ENCODE peak calls at places on chromosome 12, in seven cellular contexts. One of them, this sample, is unnamed. For H3K4me1, the result is how much of the 10 kb centered on the place peaks cover.

GRCh38 chr12:68530965-68531364 is 79.7 kb upstream of the RAP1B start:
- DNase-seq in fibroblast of lung: peak
- DNase-seq in A549: peak
- DNase-seq in mammary epithelial cell: no peak
- DNase-seq in CD8-positive, alpha-beta T cell: no peak
- DNase-seq in psoas muscle: no peak
- DNase-seq in body of pancreas: no peak
- DNase-seq in this sample: no peak

GRCh38 chr12:62210422-62210821 is 49.8 kb upstream of the USP15 start:
- DNase-seq in fibroblast of lung: peak
- DNase-seq in A549: peak
- DNase-seq in mammary epithelial cell: no peak
- DNase-seq in CD8-positive, alpha-beta T cell: peak
- DNase-seq in psoas muscle: peak
- DNase-seq in body of pancreas: peak
- DNase-seq in this sample: peak

GRCh38 chr12:5921027-5921909 is 23.8 kb downstream of the ANO2 start:
- DNase-seq in fibroblast of lung: no peak
- DNase-seq in A549: no peak
- DNase-seq in mammary epithelial cell: no peak
- DNase-seq in CD8-positive, alpha-beta T cell: no peak
- DNase-seq in psoas muscle: no peak
- DNase-seq in body of pancreas: no peak
- DNase-seq in this sample: no peak

GRCh38 chr12:74111688-74112360 is 425.8 kb upstream of the ATXN7L3B start:
- DNase-seq in fibroblast of lung: peak
- DNase-seq in A549: peak
- DNase-seq in mammary epithelial cell: peak
- DNase-seq in CD8-positive, alpha-beta T cell: no peak
- DNase-seq in psoas muscle: no peak
- DNase-seq in body of pancreas: no peak
- DNase-seq in this sample: no peak

GRCh38 chr12:87323369-87323768 is 705.8 kb downstream of the C12orf50 start:
- DNase-seq in fibroblast of lung: peak
- DNase-seq in A549: no peak
- DNase-seq in mammary epithelial cell: peak
- DNase-seq in CD8-positive, alpha-beta T cell: no peak
- DNase-seq in psoas muscle: no peak
- DNase-seq in body of pancreas: no peak
- DNase-seq in this sample: no peak

GRCh38 chr12:65825573-65826512 is 1.6 kb downstream of the HMGA2 start:
- DNase-seq in fibroblast of lung: peak
- DNase-seq in A549: peak
- DNase-seq in mammary epithelial cell: no peak
- DNase-seq in CD8-positive, alpha-beta T cell: no peak
- DNase-seq in psoas muscle: no peak
- DNase-seq in body of pancreas: peak
- DNase-seq in this sample: peak

GRCh38 chr12:119727600-119728436 is 59.9 kb downstream of the PRKAB1 start:
- DNase-seq in fibroblast of lung: no peak
- DNase-seq in A549: no peak
- DNase-seq in mammary epithelial cell: no peak
- DNase-seq in CD8-positive, alpha-beta T cell: no peak
- DNase-seq in psoas muscle: no peak
- DNase-seq in body of pancreas: no peak
- DNase-seq in this sample: no peak

GRCh38 chr12:105204916-105205315 is 31.1 kb downstream of the APPL2 start:
- DNase-seq in fibroblast of lung: peak
- DNase-seq in A549: no peak
- DNase-seq in mammary epithelial cell: peak
- DNase-seq in CD8-positive, alpha-beta T cell: no peak
- DNase-seq in psoas muscle: no peak
- DNase-seq in body of pancreas: no peak
- DNase-seq in this sample: no peak

GRCh38 chr12:113658030-113658655 is 186.5 kb upstream of the LHX5 start:
- DNase-seq in fibroblast of lung: peak
- DNase-seq in A549: no peak
- DNase-seq in mammary epithelial cell: peak
- DNase-seq in CD8-positive, alpha-beta T cell: no peak
- DNase-seq in psoas muscle: no peak
- DNase-seq in body of pancreas: no peak
- DNase-seq in this sample: peak

GRCh38 chr12:43676183-43676813 is 82.3 kb downstream of the PUS7L start:
- DNase-seq in fibroblast of lung: no peak
- DNase-seq in A549: peak
- DNase-seq in mammary epithelial cell: peak
- DNase-seq in CD8-positive, alpha-beta T cell: no peak
- DNase-seq in psoas muscle: no peak
- DNase-seq in body of pancreas: no peak
- DNase-seq in this sample: peak

GRCh38 chr12:56271031-56271430 is 4.3 kb downstream of the COQ10A start:
- DNase-seq in fibroblast of lung: peak
- DNase-seq in A549: peak
- DNase-seq in mammary epithelial cell: peak
- DNase-seq in CD8-positive, alpha-beta T cell: no peak
- DNase-seq in psoas muscle: no peak
- DNase-seq in body of pancreas: no peak
- DNase-seq in this sample: peak

GRCh38 chr12:31492599-31493196 is 98.2 kb downstream of the DENND5B start:
- DNase-seq in fibroblast of lung: no peak
- DNase-seq in A549: no peak
- DNase-seq in mammary epithelial cell: no peak
- DNase-seq in CD8-positive, alpha-beta T cell: no peak
- DNase-seq in psoas muscle: no peak
- DNase-seq in body of pancreas: no peak
- DNase-seq in this sample: no peak

GRCh38 chr12:20368653-20369163 is 371 bp downstream of the PDE3A start:
- DNase-seq in fibroblast of lung: peak
- DNase-seq in A549: peak
- DNase-seq in mammary epithelial cell: peak
- DNase-seq in CD8-positive, alpha-beta T cell: no peak
- DNase-seq in psoas muscle: peak
- DNase-seq in body of pancreas: peak
- DNase-seq in this sample: peak

GRCh38 chr12:68341822-68342221 is 9.7 kb upstream of the MDM1 start:
- DNase-seq in fibroblast of lung: no peak
- DNase-seq in A549: no peak
- DNase-seq in mammary epithelial cell: no peak
- DNase-seq in CD8-positive, alpha-beta T cell: no peak
- DNase-seq in psoas muscle: no peak
- DNase-seq in body of pancreas: no peak
- DNase-seq in this sample: no peak

GRCh38 chr12:106303202-106303820 is 778 bp downstream of the TCP11L2 start:
- DNase-seq in fibroblast of lung: peak
- DNase-seq in A549: peak
- DNase-seq in mammary epithelial cell: peak
- DNase-seq in CD8-positive, alpha-beta T cell: peak
- DNase-seq in psoas muscle: peak
- DNase-seq in body of pancreas: peak
- DNase-seq in this sample: peak

GRCh38 chr12:56991319-56991906 is 14.9 kb downstream of the ZBTB39 start:
- DNase-seq in fibroblast of lung: no peak
- DNase-seq in A549: no peak
- DNase-seq in mammary epithelial cell: no peak
- DNase-seq in CD8-positive, alpha-beta T cell: no peak
- DNase-seq in psoas muscle: peak
- DNase-seq in body of pancreas: no peak
- DNase-seq in this sample: peak

GRCh38 chr12:59736786-59737185 is 141.0 kb downstream of the SLC16A7 start:
- DNase-seq in fibroblast of lung: peak
- DNase-seq in A549: no peak
- DNase-seq in mammary epithelial cell: peak
- DNase-seq in CD8-positive, alpha-beta T cell: no peak
- DNase-seq in psoas muscle: no peak
- DNase-seq in body of pancreas: peak
- DNase-seq in this sample: peak

GRCh38 chr12:92784795-92785562 is 82.2 kb downstream of the PLEKHG7 start:
- DNase-seq in fibroblast of lung: peak
- DNase-seq in A549: peak
- DNase-seq in mammary epithelial cell: peak
- DNase-seq in CD8-positive, alpha-beta T cell: no peak
- DNase-seq in psoas muscle: no peak
- DNase-seq in body of pancreas: no peak
- DNase-seq in this sample: peak

GRCh38 chr12:92784356-92784755 is 81.6 kb downstream of the PLEKHG7 start:
- DNase-seq in fibroblast of lung: peak
- DNase-seq in A549: no peak
- DNase-seq in mammary epithelial cell: peak
- DNase-seq in CD8-positive, alpha-beta T cell: no peak
- DNase-seq in psoas muscle: no peak
- DNase-seq in body of pancreas: no peak
- DNase-seq in this sample: no peak

GRCh38 chr12:92786045-92786444 is 83.3 kb downstream of the PLEKHG7 start:
- DNase-seq in fibroblast of lung: peak
- DNase-seq in A549: no peak
- DNase-seq in mammary epithelial cell: no peak
- DNase-seq in CD8-positive, alpha-beta T cell: no peak
- DNase-seq in psoas muscle: no peak
- DNase-seq in body of pancreas: no peak
- DNase-seq in this sample: peak

GRCh38 chr12:92779902-92780301 is 77.1 kb downstream of the PLEKHG7 start:
- DNase-seq in fibroblast of lung: no peak
- DNase-seq in A549: no peak
- DNase-seq in mammary epithelial cell: no peak
- DNase-seq in CD8-positive, alpha-beta T cell: no peak
- DNase-seq in psoas muscle: no peak
- DNase-seq in body of pancreas: no peak
- DNase-seq in this sample: peak

DNA sequence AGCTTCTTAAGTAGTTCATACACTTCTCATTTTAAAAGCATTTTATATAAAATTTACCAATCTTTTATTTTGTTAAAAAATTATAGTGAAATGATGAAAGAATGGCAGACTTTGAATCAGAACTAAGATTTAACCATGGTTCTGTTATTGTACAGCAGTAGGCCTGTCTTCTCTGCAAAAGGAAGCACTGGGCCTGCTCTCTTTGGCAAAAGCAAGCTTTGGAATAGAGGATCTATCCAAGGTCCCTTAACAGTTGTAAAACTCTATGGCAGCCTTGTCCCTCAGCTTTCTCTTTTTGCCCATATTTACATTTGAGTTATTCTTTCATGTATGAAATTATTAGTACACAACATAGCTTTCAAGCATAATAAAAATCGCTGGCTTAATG is 82.8 kb downstream of the PLEKHG7 start:
- DNase-seq in fibroblast of lung: no peak
- DNase-seq in A549: no peak
- DNase-seq in mammary epithelial cell: no peak
- DNase-seq in CD8-positive, alpha-beta T cell: no peak
- DNase-seq in psoas muscle: no peak
- DNase-seq in body of pancreas: no peak
- DNase-seq in this sample: no peak
- TF ChIP-seq CTCF in fibroblast of lung: no peak
- TF ChIP-seq CTCF in A549: no peak
- TF ChIP-seq CTCF in mammary epithelial cell: no peak
- TF ChIP-seq CTCF in CD8-positive, alpha-beta T cell: no peak
- TF ChIP-seq CTCF in psoas muscle: no peak
- TF ChIP-seq CTCF in body of pancreas: no peak
- TF ChIP-seq CTCF in this sample: no peak

GRCh38 chr12:3170423-3171194 is 93.4 kb downstream of the TSPAN9 start:
- DNase-seq in fibroblast of lung: peak
- DNase-seq in A549: peak
- DNase-seq in mammary epithelial cell: peak
- DNase-seq in CD8-positive, alpha-beta T cell: no peak
- DNase-seq in psoas muscle: peak
- DNase-seq in body of pancreas: no peak
- DNase-seq in this sample: no peak
- H3K27ac ChIP-seq in fibroblast of lung: peak
- H3K27ac ChIP-seq in A549: peak
- H3K27ac ChIP-seq in mammary epithelial cell: peak
- H3K27ac ChIP-seq in CD8-positive, alpha-beta T cell: no peak
- H3K27ac ChIP-seq in psoas muscle: no peak
- H3K27ac ChIP-seq in body of pancreas: no peak
- H3K27ac ChIP-seq in this sample: no peak

GRCh38 chr12:27577688-27578087 is 53.7 kb downstream of the PPFIBP1 start:
- DNase-seq in fibroblast of lung: peak
- DNase-seq in A549: no peak
- DNase-seq in mammary epithelial cell: no peak
- DNase-seq in CD8-positive, alpha-beta T cell: no peak
- DNase-seq in psoas muscle: no peak
- DNase-seq in body of pancreas: no peak
- DNase-seq in this sample: no peak

GRCh38 chr12:27575780-27576154 is 51.8 kb downstream of the PPFIBP1 start:
- DNase-seq in fibroblast of lung: no peak
- DNase-seq in A549: no peak
- DNase-seq in mammary epithelial cell: no peak
- DNase-seq in CD8-positive, alpha-beta T cell: no peak
- DNase-seq in psoas muscle: no peak
- DNase-seq in body of pancreas: no peak
- DNase-seq in this sample: no peak

GRCh38 chr12:27575099-27575779 is 51.2 kb downstream of the PPFIBP1 start:
- DNase-seq in fibroblast of lung: peak
- DNase-seq in A549: no peak
- DNase-seq in mammary epithelial cell: no peak
- DNase-seq in CD8-positive, alpha-beta T cell: no peak
- DNase-seq in psoas muscle: no peak
- DNase-seq in body of pancreas: no peak
- DNase-seq in this sample: no peak

GRCh38 chr12:27578689-27579372 is 54.8 kb downstream of the PPFIBP1 start:
- DNase-seq in fibroblast of lung: no peak
- DNase-seq in A549: no peak
- DNase-seq in mammary epithelial cell: no peak
- DNase-seq in CD8-positive, alpha-beta T cell: no peak
- DNase-seq in psoas muscle: no peak
- DNase-seq in body of pancreas: no peak
- DNase-seq in this sample: no peak

DNA sequence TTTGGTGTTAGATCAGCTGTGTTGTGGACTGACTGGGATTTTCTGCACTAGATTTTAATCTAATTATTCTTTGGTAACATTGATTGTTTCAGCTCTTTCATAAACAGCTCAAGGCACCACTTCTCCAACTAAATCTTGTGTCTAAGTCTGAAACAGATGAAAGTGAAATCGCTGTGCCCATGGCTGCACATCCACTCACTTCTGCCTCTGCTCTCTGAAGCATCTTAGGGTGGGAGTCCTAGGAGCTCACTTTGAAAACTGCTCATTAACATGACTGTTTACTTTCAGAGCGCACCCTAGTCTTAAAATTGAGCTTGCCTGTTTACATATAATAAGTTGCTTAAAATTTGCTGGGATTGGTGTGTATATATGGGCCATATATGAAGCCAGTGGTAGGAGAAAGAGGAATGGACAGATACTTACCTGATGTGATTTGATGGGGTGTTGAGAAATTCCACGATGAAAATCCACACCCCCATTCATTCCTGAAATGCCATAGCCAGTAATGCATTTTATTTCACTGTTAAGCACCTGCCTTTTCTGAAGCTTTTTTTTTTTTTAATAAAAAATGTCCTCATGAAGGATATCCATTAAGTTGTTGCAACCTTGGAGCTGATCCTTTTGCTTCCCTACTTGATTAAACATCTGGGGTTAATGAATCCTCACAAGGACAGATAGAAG is 52.8 kb downstream of the PPFIBP1 start:
- DNase-seq in fibroblast of lung: peak
- DNase-seq in A549: no peak
- DNase-seq in mammary epithelial cell: no peak
- DNase-seq in CD8-positive, alpha-beta T cell: no peak
- DNase-seq in psoas muscle: no peak
- DNase-seq in body of pancreas: no peak
- DNase-seq in this sample: no peak
- H3K4me1 ChIP-seq in fibroblast of lung: under half
- H3K4me1 ChIP-seq in A549: under half
- H3K4me1 ChIP-seq in mammary epithelial cell: half or more
- H3K4me1 ChIP-seq in CD8-positive, alpha-beta T cell: under half
- H3K4me1 ChIP-seq in psoas muscle: under half
- H3K4me1 ChIP-seq in body of pancreas: under half
- H3K4me1 ChIP-seq in this sample: under half

GRCh38 chr12:14365294-14366210 is at the start of gene ATF7IP:
- DNase-seq in fibroblast of lung: peak
- DNase-seq in A549: peak
- DNase-seq in mammary epithelial cell: peak
- DNase-seq in CD8-positive, alpha-beta T cell: peak
- DNase-seq in psoas muscle: peak
- DNase-seq in body of pancreas: peak
- DNase-seq in this sample: peak
- TF ChIP-seq CTCF in fibroblast of lung: peak
- TF ChIP-seq CTCF in A549: peak
- TF ChIP-seq CTCF in mammary epithelial cell: peak
- TF ChIP-seq CTCF in CD8-positive, alpha-beta T cell: no peak
- TF ChIP-seq CTCF in psoas muscle: no peak
- TF ChIP-seq CTCF in body of pancreas: no peak
- TF ChIP-seq CTCF in this sample: peak

This sample was measured in cardiac muscle cell.